ENCODE peak calls at places on chromosome 6, in nine cellular contexts. One of them, this sample, is unnamed.
A peak's percentile ranks its signal among the peaks of the same experiment; 100 is the strongest.

GRCh38 chr6:42962096-42962495 is 1.5 kb downstream of the GNMT start:
- DNase-seq in adrenal gland: no peak
- DNase-seq in tibial nerve: no peak
- DNase-seq in NCI-H345: no peak
- DNase-seq in Calu3: no peak
- DNase-seq in neural crest cell: no peak
- DNase-seq in astrocyte of the cerebellum: no peak
- DNase-seq in nephron progenitor cell: no peak
- DNase-seq in germinal center: no peak
- DNase-seq in this sample: no peak

GRCh38 chr6:20483902-20484497 is 50.3 kb upstream of the CDKAL1 start:
- DNase-seq in germinal center: no peak
- DNase-seq in astrocyte of the cerebellum: no peak
- DNase-seq in adrenal gland: no peak
- DNase-seq in NCI-H345: no peak
- DNase-seq in nephron progenitor cell: no peak
- DNase-seq in neural crest cell: no peak
- DNase-seq in Calu3: no peak
- DNase-seq in tibial nerve: peak; percentile 14
- DNase-seq in this sample: no peak

GRCh38 chr6:110089323-110089722 is 90.1 kb downstream of the WASF1 start:
- DNase-seq in tibial nerve: no peak
- DNase-seq in astrocyte of the cerebellum: no peak
- DNase-seq in germinal center: no peak
- DNase-seq in neural crest cell: no peak
- DNase-seq in nephron progenitor cell: no peak
- DNase-seq in NCI-H345: no peak
- DNase-seq in Calu3: no peak
- DNase-seq in adrenal gland: no peak
- DNase-seq in this sample: no peak

GRCh38 chr6:152118224-152118623 is 310.7 kb downstream of the ESR1 start:
- DNase-seq in germinal center: no peak
- DNase-seq in adrenal gland: no peak
- DNase-seq in NCI-H345: no peak
- DNase-seq in tibial nerve: no peak
- DNase-seq in astrocyte of the cerebellum: no peak
- DNase-seq in neural crest cell: no peak
- DNase-seq in Calu3: no peak
- DNase-seq in nephron progenitor cell: no peak
- DNase-seq in this sample: no peak

GRCh38 chr6:133631421-133631820 is 257.5 kb upstream of the TCF21 start:
- DNase-seq in NCI-H345: no peak
- DNase-seq in neural crest cell: no peak
- DNase-seq in germinal center: no peak
- DNase-seq in Calu3: peak; percentile 6
- DNase-seq in astrocyte of the cerebellum: no peak
- DNase-seq in nephron progenitor cell: no peak
- DNase-seq in adrenal gland: no peak
- DNase-seq in tibial nerve: no peak
- DNase-seq in this sample: no peak

GRCh38 chr6:52310932-52311331 is 26.4 kb upstream of the MCM3 start:
- DNase-seq in Calu3: no peak
- DNase-seq in NCI-H345: no peak
- DNase-seq in astrocyte of the cerebellum: no peak
- DNase-seq in tibial nerve: peak; percentile 29
- DNase-seq in neural crest cell: no peak
- DNase-seq in nephron progenitor cell: no peak
- DNase-seq in adrenal gland: peak; percentile 17
- DNase-seq in germinal center: no peak
- DNase-seq in this sample: no peak

GRCh38 chr6:168826078-168826390 is 385.1 kb downstream of the SMOC2 start:
- DNase-seq in tibial nerve: no peak
- DNase-seq in Calu3: no peak
- DNase-seq in adrenal gland: no peak
- DNase-seq in germinal center: no peak
- DNase-seq in astrocyte of the cerebellum: no peak
- DNase-seq in neural crest cell: no peak
- DNase-seq in nephron progenitor cell: no peak
- DNase-seq in NCI-H345: no peak
- DNase-seq in this sample: no peak

GRCh38 chr6:105759015-105759414 is 327.1 kb upstream of the PRDM1 start:
- DNase-seq in NCI-H345: no peak
- DNase-seq in nephron progenitor cell: no peak
- DNase-seq in neural crest cell: no peak
- DNase-seq in Calu3: peak; percentile 44
- DNase-seq in tibial nerve: no peak
- DNase-seq in astrocyte of the cerebellum: no peak
- DNase-seq in germinal center: no peak
- DNase-seq in adrenal gland: no peak
- DNase-seq in this sample: no peak

GRCh38 chr6:10682319-10682988 is 12.0 kb downstream of the C6orf52 start:
- DNase-seq in Calu3: no peak
- DNase-seq in tibial nerve: no peak
- DNase-seq in astrocyte of the cerebellum: no peak
- DNase-seq in NCI-H345: no peak
- DNase-seq in nephron progenitor cell: no peak
- DNase-seq in germinal center: no peak
- DNase-seq in adrenal gland: no peak
- DNase-seq in neural crest cell: no peak
- DNase-seq in this sample: no peak

This sample was measured in endothelial cell.